ENCODE peak calls at places on chromosomes 6 and 20, in four cellular contexts. One of them, this sample, is unnamed. For H3K36me3, the result is how much of the 10 kb centered on the place peaks cover.

GRCh38 chr20:13223731-13224130 is 2.7 kb downstream of the ISM1 start:
- DNase-seq in thoracic aorta: no peak
- DNase-seq in effector memory CD4-positive, alpha-beta T cell: no peak
- DNase-seq in tibial nerve: no peak
- DNase-seq in this sample: no peak

GRCh38 chr6:75287424-75287823 is 2.8 kb upstream of the TMEM30A start:
- DNase-seq in thoracic aorta: no peak
- DNase-seq in tibial nerve: no peak
- DNase-seq in effector memory CD4-positive, alpha-beta T cell: no peak
- DNase-seq in this sample: no peak

GRCh38 chr6:166955121-166955864 is 1.1 kb downstream of the RNASET2 start:
- DNase-seq in effector memory CD4-positive, alpha-beta T cell: no peak
- DNase-seq in thoracic aorta: no peak
- DNase-seq in tibial nerve: peak
- DNase-seq in this sample: peak

GRCh38 chr6:122887941-122888340 is 98.9 kb downstream of the SMPDL3A start:
- DNase-seq in effector memory CD4-positive, alpha-beta T cell: no peak
- DNase-seq in tibial nerve: no peak
- DNase-seq in thoracic aorta: no peak
- DNase-seq in this sample: no peak

GRCh38 chr20:12687476-12687875 is 321.3 kb upstream of the SPTLC3 start:
- DNase-seq in effector memory CD4-positive, alpha-beta T cell: no peak
- DNase-seq in thoracic aorta: no peak
- DNase-seq in tibial nerve: no peak
- DNase-seq in this sample: no peak

GRCh38 chr6:75896526-75896925 is 147.5 kb downstream of the MYO6 start:
- DNase-seq in thoracic aorta: no peak
- DNase-seq in tibial nerve: no peak
- DNase-seq in effector memory CD4-positive, alpha-beta T cell: no peak
- DNase-seq in this sample: peak

GRCh38 chr6:105993769-105994521 is 92.2 kb upstream of the PRDM1 start:
- DNase-seq in thoracic aorta: no peak
- DNase-seq in effector memory CD4-positive, alpha-beta T cell: peak
- DNase-seq in tibial nerve: no peak
- DNase-seq in this sample: no peak

GRCh38 chr6:89657445-89658158 is 19.1 kb upstream of the LYRM2 start:
- DNase-seq in effector memory CD4-positive, alpha-beta T cell: no peak
- DNase-seq in thoracic aorta: no peak
- DNase-seq in tibial nerve: no peak
- DNase-seq in this sample: no peak

GRCh38 chr20:47347661-47348462 is 8.6 kb downstream of the ZMYND8 start:
- DNase-seq in thoracic aorta: no peak
- DNase-seq in effector memory CD4-positive, alpha-beta T cell: no peak
- DNase-seq in tibial nerve: no peak
- DNase-seq in this sample: no peak

GRCh38 chr6:12935637-12936036 is 219.1 kb downstream of the PHACTR1 start:
- DNase-seq in thoracic aorta: no peak
- DNase-seq in effector memory CD4-positive, alpha-beta T cell: no peak
- DNase-seq in tibial nerve: no peak
- DNase-seq in this sample: no peak

GRCh38 chr6:79804732-79805131 is 142.6 kb downstream of the ELOVL4 start:
- DNase-seq in effector memory CD4-positive, alpha-beta T cell: no peak
- DNase-seq in tibial nerve: no peak
- DNase-seq in thoracic aorta: no peak
- DNase-seq in this sample: no peak

GRCh38 chr6:24125980-24126379 is at the start of gene NRSN1:
- DNase-seq in tibial nerve: no peak
- DNase-seq in effector memory CD4-positive, alpha-beta T cell: no peak
- DNase-seq in thoracic aorta: no peak
- DNase-seq in this sample: no peak

GRCh38 chr6:116370328-116370716 is 425 bp upstream of the DSE start:
- DNase-seq in effector memory CD4-positive, alpha-beta T cell: no peak
- DNase-seq in tibial nerve: no peak
- DNase-seq in thoracic aorta: no peak
- DNase-seq in this sample: no peak

GRCh38 chr6:7538484-7538883 is 3.0 kb upstream of the DSP start:
- DNase-seq in effector memory CD4-positive, alpha-beta T cell: no peak
- DNase-seq in thoracic aorta: no peak
- DNase-seq in tibial nerve: no peak
- DNase-seq in this sample: no peak

GRCh38 chr6:160462551-160463109 is 114.5 kb downstream of the SLC22A3 start:
- DNase-seq in effector memory CD4-positive, alpha-beta T cell: peak
- DNase-seq in thoracic aorta: no peak
- DNase-seq in tibial nerve: no peak
- DNase-seq in this sample: peak

GRCh38 chr6:20770776-20771175 is 236.5 kb downstream of the CDKAL1 start:
- DNase-seq in tibial nerve: no peak
- DNase-seq in thoracic aorta: no peak
- DNase-seq in effector memory CD4-positive, alpha-beta T cell: no peak
- DNase-seq in this sample: peak

GRCh38 chr6:167707686-167708500 is 118.8 kb upstream of the AFDN start:
- DNase-seq in tibial nerve: no peak
- DNase-seq in thoracic aorta: no peak
- DNase-seq in effector memory CD4-positive, alpha-beta T cell: no peak
- DNase-seq in this sample: no peak

GRCh38 chr20:19929749-19930148 is 87.4 kb upstream of the NAA20 start:
- DNase-seq in thoracic aorta: no peak
- DNase-seq in tibial nerve: no peak
- DNase-seq in effector memory CD4-positive, alpha-beta T cell: no peak
- DNase-seq in this sample: no peak

GRCh38 chr6:158536891-158537798 is 22.7 kb upstream of the TMEM181 start:
- DNase-seq in tibial nerve: no peak
- DNase-seq in effector memory CD4-positive, alpha-beta T cell: peak
- DNase-seq in thoracic aorta: no peak
- DNase-seq in this sample: peak

GRCh38 chr6:99178168-99178567 is 171.3 kb downstream of the FAXC start:
- DNase-seq in tibial nerve: no peak
- DNase-seq in effector memory CD4-positive, alpha-beta T cell: no peak
- DNase-seq in thoracic aorta: no peak
- DNase-seq in this sample: peak

GRCh38 chr6:88177961-88178464 is 11.9 kb upstream of the CNR1 start:
- DNase-seq in thoracic aorta: no peak
- DNase-seq in effector memory CD4-positive, alpha-beta T cell: no peak
- DNase-seq in tibial nerve: no peak
- DNase-seq in this sample: no peak

GRCh38 chr6:111842891-111843290 is 30.4 kb downstream of the FYN start:
- DNase-seq in thoracic aorta: no peak
- DNase-seq in effector memory CD4-positive, alpha-beta T cell: no peak
- DNase-seq in tibial nerve: no peak
- DNase-seq in this sample: no peak

GRCh38 chr6:154783229-154783628 is 50.0 kb downstream of the SCAF8 start:
- DNase-seq in tibial nerve: no peak
- DNase-seq in effector memory CD4-positive, alpha-beta T cell: no peak
- DNase-seq in thoracic aorta: no peak
- DNase-seq in this sample: no peak

GRCh38 chr20:36825374-36826104 is 50.4 kb upstream of the TLDC2 start:
- DNase-seq in thoracic aorta: no peak
- DNase-seq in tibial nerve: no peak
- DNase-seq in effector memory CD4-positive, alpha-beta T cell: no peak
- DNase-seq in this sample: no peak

GRCh38 chr6:56671651-56672461 is 29.2 kb upstream of the DST start:
- DNase-seq in thoracic aorta: no peak
- DNase-seq in effector memory CD4-positive, alpha-beta T cell: no peak
- DNase-seq in tibial nerve: peak
- DNase-seq in this sample: no peak

GRCh38 chr6:167892835-167893234 is 66.1 kb downstream of the AFDN start:
- DNase-seq in tibial nerve: no peak
- DNase-seq in effector memory CD4-positive, alpha-beta T cell: no peak
- DNase-seq in thoracic aorta: no peak
- DNase-seq in this sample: no peak

GRCh38 chr6:79377830-79378460 is 143.5 kb upstream of the HMGN3 start:
- DNase-seq in thoracic aorta: no peak
- DNase-seq in effector memory CD4-positive, alpha-beta T cell: no peak
- DNase-seq in tibial nerve: no peak
- DNase-seq in this sample: peak

GRCh38 chr6:16766836-16767745 is 5.8 kb upstream of the ATXN1 start:
- DNase-seq in thoracic aorta: no peak
- DNase-seq in tibial nerve: no peak
- DNase-seq in effector memory CD4-positive, alpha-beta T cell: no peak
- DNase-seq in this sample: no peak

GRCh38 chr6:42113929-42114636 is 28.3 kb downstream of the C6orf132 start:
- DNase-seq in tibial nerve: no peak
- DNase-seq in effector memory CD4-positive, alpha-beta T cell: no peak
- DNase-seq in thoracic aorta: no peak
- DNase-seq in this sample: peak

GRCh38 chr20:41604002-41604401 is 14.2 kb downstream of the CHD6 start:
- DNase-seq in effector memory CD4-positive, alpha-beta T cell: no peak
- DNase-seq in tibial nerve: no peak
- DNase-seq in thoracic aorta: no peak
- DNase-seq in this sample: no peak

GRCh38 chr6:31175961-31176360 is 5.5 kb upstream of the POU5F1 start:
- DNase-seq in effector memory CD4-positive, alpha-beta T cell: no peak
- DNase-seq in tibial nerve: no peak
- DNase-seq in thoracic aorta: no peak
- DNase-seq in this sample: no peak

DNA sequence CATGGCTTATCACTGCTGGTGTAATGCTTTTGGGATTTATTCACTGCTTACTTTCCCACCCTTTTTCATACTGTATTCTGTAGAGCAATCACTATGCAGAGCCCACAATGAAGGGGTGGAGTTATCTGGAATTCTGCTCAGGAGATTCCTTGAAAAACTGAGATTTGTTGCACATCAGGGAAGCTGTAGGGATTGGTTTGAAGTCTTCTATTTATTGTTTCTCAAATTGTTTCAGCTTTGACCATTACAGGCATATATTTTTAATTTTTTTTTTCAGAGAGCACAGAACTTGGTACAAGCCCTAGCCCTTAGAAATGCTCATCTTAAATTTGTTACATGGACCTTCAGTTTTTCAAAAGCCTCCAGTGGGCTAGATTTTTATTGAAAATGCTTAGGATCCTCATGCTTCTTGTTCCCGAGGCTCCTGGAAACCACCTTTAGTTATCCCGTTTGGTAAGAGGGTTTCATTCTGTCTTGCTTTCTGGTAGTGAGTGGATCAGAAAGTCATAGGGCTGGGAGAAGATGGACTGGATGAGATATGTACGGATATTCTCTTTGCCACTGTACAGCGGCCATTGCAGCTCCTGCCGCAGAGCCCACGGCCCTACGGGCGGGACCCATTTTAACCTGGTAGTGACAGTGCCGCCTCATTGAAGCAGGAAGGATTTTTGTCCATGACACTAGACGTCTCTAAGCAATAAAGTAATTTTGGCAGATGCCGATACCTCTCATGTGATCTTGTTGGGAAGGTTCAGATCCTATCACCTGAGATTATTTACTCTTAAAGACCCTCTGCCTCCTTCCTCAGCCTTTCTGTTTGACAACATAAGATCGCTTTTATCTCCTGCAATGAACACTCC is 45.3 kb upstream of the ZNF184 start:
- DNase-seq in tibial nerve: no peak
- DNase-seq in effector memory CD4-positive, alpha-beta T cell: no peak
- DNase-seq in thoracic aorta: no peak
- DNase-seq in this sample: peak
- H3K27ac ChIP-seq in tibial nerve: peak
- H3K27ac ChIP-seq in effector memory CD4-positive, alpha-beta T cell: peak
- H3K27ac ChIP-seq in thoracic aorta: peak
- H3K27ac ChIP-seq in this sample: peak

GRCh38 chr20:64025826-64026412 is 10.1 kb upstream of the C20orf204 start:
- DNase-seq in effector memory CD4-positive, alpha-beta T cell: no peak
- DNase-seq in thoracic aorta: no peak
- DNase-seq in tibial nerve: no peak
- DNase-seq in this sample: no peak
- H3K36me3 ChIP-seq in effector memory CD4-positive, alpha-beta T cell: half or more
- H3K36me3 ChIP-seq in thoracic aorta: half or more
- H3K36me3 ChIP-seq in tibial nerve: half or more
- H3K36me3 ChIP-seq in this sample: half or more

GRCh38 chr6:136739501-136739900 is 52.8 kb downstream of the MAP3K5 start:
- DNase-seq in tibial nerve: no peak
- DNase-seq in effector memory CD4-positive, alpha-beta T cell: no peak
- DNase-seq in thoracic aorta: no peak
- DNase-seq in this sample: no peak

GRCh38 chr6:136742125-136742524 is 50.2 kb downstream of the MAP3K5 start:
- DNase-seq in tibial nerve: no peak
- DNase-seq in thoracic aorta: no peak
- DNase-seq in effector memory CD4-positive, alpha-beta T cell: no peak
- DNase-seq in this sample: no peak

GRCh38 chr6:136738178-136739057 is 53.9 kb downstream of the MAP3K5 start:
- DNase-seq in tibial nerve: peak
- DNase-seq in thoracic aorta: no peak
- DNase-seq in effector memory CD4-positive, alpha-beta T cell: no peak
- DNase-seq in this sample: no peak

GRCh38 chr6:136739071-136739470 is 53.2 kb downstream of the MAP3K5 start:
- DNase-seq in effector memory CD4-positive, alpha-beta T cell: no peak
- DNase-seq in tibial nerve: no peak
- DNase-seq in thoracic aorta: no peak
- DNase-seq in this sample: no peak

DNA sequence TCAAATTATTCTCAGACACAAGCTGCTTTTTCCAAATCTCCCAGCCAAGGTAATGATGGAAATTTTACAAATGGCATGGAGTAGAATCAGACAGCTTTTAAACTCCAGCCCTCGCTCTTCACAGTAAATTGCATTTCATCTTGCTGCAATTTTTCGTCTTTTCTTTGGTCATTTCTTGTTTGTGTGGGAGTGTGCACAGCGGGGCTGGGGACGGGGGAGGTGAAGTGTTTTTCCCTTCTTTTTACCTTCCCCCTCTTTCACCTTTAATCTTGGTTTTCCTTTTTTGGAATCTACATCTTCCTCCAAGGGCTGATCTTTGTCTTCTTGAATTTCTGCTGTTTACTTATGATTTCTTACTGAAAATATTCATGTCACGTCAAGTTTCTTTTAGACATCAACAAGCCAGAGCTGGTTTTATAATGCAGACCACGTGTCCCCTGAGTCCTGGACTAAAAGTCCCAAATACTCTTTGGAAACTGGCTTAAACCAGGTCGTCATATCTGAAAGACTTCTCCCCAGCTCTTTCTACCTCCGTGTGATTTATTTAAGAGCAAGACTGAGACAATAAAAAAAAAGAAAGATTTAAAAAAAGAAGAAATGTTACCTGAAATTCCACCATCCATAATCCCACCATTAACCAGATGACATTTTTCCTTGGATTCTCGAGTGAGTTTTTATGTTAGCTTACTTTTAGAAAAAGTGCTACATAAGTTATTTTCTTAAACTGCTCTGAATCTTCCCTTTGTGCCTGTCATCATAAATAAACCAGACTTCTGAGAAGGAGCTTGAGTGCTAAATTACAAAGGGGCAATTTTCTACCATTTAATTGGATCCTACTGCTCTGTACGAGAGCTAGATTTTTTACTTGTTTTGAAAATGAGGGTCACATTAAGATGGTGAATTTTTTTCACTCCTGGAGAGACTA is 52.0 kb downstream of the MAP3K5 start:
- DNase-seq in effector memory CD4-positive, alpha-beta T cell: no peak
- DNase-seq in thoracic aorta: no peak
- DNase-seq in tibial nerve: no peak
- DNase-seq in this sample: no peak
- H3K27ac ChIP-seq in effector memory CD4-positive, alpha-beta T cell: no peak
- H3K27ac ChIP-seq in thoracic aorta: peak
- H3K27ac ChIP-seq in tibial nerve: no peak
- H3K27ac ChIP-seq in this sample: no peak

DNA sequence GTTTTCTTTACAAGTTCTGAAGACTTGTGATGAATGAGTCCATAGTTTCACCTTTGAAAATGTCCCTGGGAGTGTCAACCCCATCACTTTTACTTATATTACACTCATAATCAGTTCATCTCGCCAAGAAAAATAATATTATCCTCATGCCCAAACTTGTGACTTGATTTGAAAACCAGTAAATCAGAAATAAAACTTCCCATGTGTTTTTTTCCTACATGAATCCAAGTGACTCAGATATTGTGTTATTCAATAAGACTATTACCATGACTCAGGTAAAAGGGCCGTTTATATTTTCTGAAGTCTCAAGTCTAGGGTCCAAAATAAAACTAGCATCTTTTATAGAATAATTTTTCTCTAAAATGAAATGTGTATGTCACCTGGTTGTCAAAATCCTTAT is 15.8 kb upstream of the CYP24A1 start:
- DNase-seq in thoracic aorta: no peak
- DNase-seq in effector memory CD4-positive, alpha-beta T cell: no peak
- DNase-seq in tibial nerve: no peak
- DNase-seq in this sample: peak
- H3K36me3 ChIP-seq in thoracic aorta: under half
- H3K36me3 ChIP-seq in effector memory CD4-positive, alpha-beta T cell: under half
- H3K36me3 ChIP-seq in tibial nerve: under half
- H3K36me3 ChIP-seq in this sample: under half

This sample was measured in PC-3.